ENCODE peak calls at places on chromosomes 2 and 18, in four cellular contexts. T, Z, J and S are unnamed samples.
A peak's percentile ranks its signal among the peaks of the same experiment; 100 is the strongest.

GRCh38 chr2:150630587-150631235 is 143.2 kb upstream of the RND3 start:
- DNase-seq in J (peak; percentile 94), T (no peak), Z (no peak), S (no peak)

GRCh38 chr2:46438794-46439193 is 40.6 kb upstream of the TMEM247 start:
- DNase-seq in Z (no peak), T (no peak), J (no peak), S (no peak)

GRCh38 chr2:156083707-156084494 is 248.6 kb downstream of the NR4A2 start:
- DNase-seq in Z (no peak), J (peak; percentile 34), T (no peak), S (no peak)

GRCh38 chr2:207101984-207102383 is 63.8 kb downstream of the KLF7 start:
- DNase-seq in T (no peak), Z (no peak), J (no peak), S (no peak)

GRCh38 chr2:4174796-4175195 is 471.4 kb downstream of the DCDC2C start:
- DNase-seq in T (no peak), Z (no peak), J (peak; percentile 1), S (no peak)

GRCh38 chr2:177822941-177823340 is 249.6 kb downstream of the PDE11A start:
- DNase-seq in J (no peak), T (no peak), Z (no peak), S (no peak)

GRCh38 chr2:201618744-201619654 is 24.3 kb downstream of the TMEM237 start:
- DNase-seq in Z (no peak), T (peak; percentile 56), J (peak; percentile 56), S (peak; percentile 22)

GRCh38 chr18:46917808-46918600 is 602 bp downstream of the KATNAL2 start:
- DNase-seq in Z (peak; percentile 5), J (peak; percentile 33), T (peak; percentile 85), S (no peak)

GRCh38 chr2:17355608-17356329 is 162.5 kb downstream of the RAD51AP2 start:
- DNase-seq in J (peak; percentile 63), Z (no peak), T (no peak), S (no peak)

GRCh38 chr2:66110646-66111045 is 324.3 kb upstream of the MEIS1 start:
- DNase-seq in J (no peak), Z (no peak), T (no peak), S (no peak)

GRCh38 chr2:138707424-138708074 is 72.6 kb downstream of the NXPH2 start:
- DNase-seq in T (no peak), Z (no peak), J (peak; percentile 95), S (no peak)

GRCh38 chr2:212939777-212940531 is 211.5 kb downstream of the IKZF2 start:
- DNase-seq in T (peak; percentile 34), J (no peak), Z (no peak), S (peak; percentile 61)

GRCh38 chr2:199136241-199136640 is 321.5 kb downstream of the SATB2 start:
- DNase-seq in J (peak; percentile 46), Z (no peak), T (no peak), S (no peak)

DNA sequence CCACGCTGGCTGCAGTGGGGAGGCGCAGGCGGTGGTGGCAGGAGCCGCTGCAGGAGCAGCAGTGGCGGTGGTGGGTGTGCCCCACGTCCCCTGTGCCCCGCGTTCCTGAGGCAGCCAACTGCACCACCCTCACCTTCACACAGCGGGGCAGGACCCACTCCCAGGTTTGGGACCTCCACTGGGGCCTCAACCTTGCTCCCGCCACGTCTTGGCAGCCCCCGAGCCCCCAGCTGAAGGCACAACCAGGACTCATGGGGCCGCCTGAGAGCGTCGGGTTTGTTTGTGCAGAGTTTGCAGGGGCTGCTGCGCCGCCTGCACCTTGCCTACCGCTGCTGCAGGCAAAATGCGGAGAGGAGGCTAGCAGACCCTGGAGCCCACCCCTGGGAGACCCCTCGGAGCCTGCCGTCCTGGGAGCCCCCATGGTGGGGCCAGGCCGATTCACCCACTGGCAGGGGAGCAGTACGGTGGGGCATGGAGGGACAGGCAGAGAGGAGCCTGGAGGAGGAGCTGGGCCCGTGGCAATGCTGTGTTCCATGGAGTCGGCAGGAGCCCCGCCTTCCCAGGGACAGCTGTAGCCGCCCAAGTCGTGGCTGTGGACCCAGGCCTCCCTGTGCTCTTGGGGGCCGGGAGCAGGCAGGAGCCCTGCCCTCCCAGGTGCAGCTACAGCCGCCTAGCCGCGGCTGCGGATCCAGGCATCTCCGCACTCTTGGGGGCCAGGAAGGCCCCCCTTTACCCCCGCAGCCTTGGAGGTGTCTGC is 14.7 kb upstream of the EML6 start:
- DNase-seq in J (peak; percentile 24), T (peak; percentile 82), Z (no peak), S (peak; percentile 57)
- TF ChIP-seq CTCF in J (peak; percentile 21), T (no peak), Z (no peak), S (no peak)

DNA sequence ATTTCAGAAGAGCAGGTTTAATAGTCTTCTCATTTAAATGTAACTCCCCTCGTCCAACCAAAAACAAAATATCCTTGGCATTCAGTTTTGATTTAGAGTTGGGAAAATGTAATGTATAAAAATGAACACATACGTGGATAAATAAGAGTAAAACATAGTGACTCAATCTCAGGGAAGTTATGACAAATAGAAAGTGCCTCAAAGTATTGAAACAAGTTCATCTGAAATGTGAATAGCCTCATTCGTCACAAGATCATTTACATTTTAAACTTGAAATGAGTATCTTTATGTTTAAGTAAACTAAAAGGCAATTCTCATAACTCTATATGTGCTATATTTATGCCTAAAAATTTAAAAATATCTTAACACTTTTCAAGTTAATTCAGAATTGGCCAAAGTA is 122.2 kb upstream of the SMAD7 start:
- DNase-seq in Z (no peak), J (no peak), T (no peak), S (no peak)
- H3K27ac ChIP-seq in Z (no peak overlapping the region), J (no peak overlapping the region), T (no peak overlapping the region), S (no peak overlapping the region)

DNA sequence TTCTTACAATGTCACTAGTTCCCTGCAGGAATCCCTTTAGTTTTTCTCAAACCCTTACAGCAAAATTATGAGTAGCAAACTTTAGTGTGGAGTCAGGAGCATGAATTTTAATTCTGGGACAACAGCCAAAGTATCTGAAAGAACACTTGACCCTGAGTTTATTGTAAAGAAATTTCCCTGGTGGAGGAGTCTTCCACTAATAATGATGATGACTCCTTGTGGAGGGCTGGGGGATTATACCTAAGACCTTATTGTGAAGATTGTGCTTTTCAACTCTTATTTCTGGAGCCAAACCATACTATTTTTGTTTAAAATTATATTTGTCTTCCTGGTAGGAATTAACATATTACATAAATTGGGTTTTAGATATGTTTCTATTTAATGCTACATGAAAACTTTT is 217.0 kb downstream of the MYO3B start:
- DNase-seq in Z (no peak), J (no peak), T (no peak), S (no peak)
- TF ChIP-seq CTCF in Z (no peak), J (no peak), T (peak; percentile 39), S (no peak)

DNA sequence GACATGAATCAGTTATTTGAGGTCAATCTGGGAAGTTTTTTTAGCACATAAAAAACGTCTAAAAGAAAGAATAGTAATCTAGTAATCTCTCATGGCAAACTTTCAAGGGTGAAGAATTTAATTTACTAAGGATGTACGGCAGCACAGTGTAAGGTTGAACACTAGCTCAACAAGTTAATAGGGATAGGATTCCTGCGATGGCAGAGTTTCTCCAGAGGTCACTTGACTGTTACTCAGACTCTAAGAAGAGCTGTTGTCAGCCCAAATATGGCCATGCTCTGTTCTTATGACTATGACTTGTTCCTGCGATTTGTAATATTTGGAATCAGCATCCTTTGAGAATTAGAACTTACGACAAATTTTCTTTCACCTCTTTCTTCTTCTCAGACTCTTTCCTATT is 553.3 kb upstream of the TNP1 start:
- DNase-seq in J (no peak), T (no peak), Z (no peak), S (peak; percentile 54)
- H3K27ac ChIP-seq in J (peak overlapping the region; percentile 4), T (no peak overlapping the region), Z (no peak overlapping the region), S (peak overlapping the region; percentile 77)